ENCODE peak calls at places on chromosome 13, in nine cellular contexts. One of them, this sample, is unnamed.
A peak's percentile ranks its signal among the peaks of the same experiment; 100 is the strongest.

GRCh38 chr13:99741979-99742378 is 229.6 kb downstream of the ZIC5 start:
- DNase-seq in IMR-90: no peak
- DNase-seq in breast epithelium: no peak
- DNase-seq in gastrocnemius medialis: no peak
- DNase-seq in Peyer's patch: no peak
- DNase-seq in ovary: no peak
- DNase-seq in lower leg skin: no peak
- DNase-seq in sigmoid colon: no peak
- DNase-seq in body of pancreas: no peak
- DNase-seq in this sample: no peak

GRCh38 chr13:77180011-77180410 is 146.9 kb downstream of the MYCBP2 start:
- DNase-seq in breast epithelium: no peak
- DNase-seq in ovary: no peak
- DNase-seq in lower leg skin: no peak
- DNase-seq in Peyer's patch: no peak
- DNase-seq in sigmoid colon: no peak
- DNase-seq in IMR-90: no peak
- DNase-seq in body of pancreas: no peak
- DNase-seq in gastrocnemius medialis: no peak
- DNase-seq in this sample: no peak

GRCh38 chr13:97758317-97758716 is 195.2 kb upstream of the IPO5 start:
- DNase-seq in body of pancreas: no peak
- DNase-seq in gastrocnemius medialis: no peak
- DNase-seq in breast epithelium: no peak
- DNase-seq in ovary: no peak
- DNase-seq in Peyer's patch: no peak
- DNase-seq in lower leg skin: no peak
- DNase-seq in IMR-90: no peak
- DNase-seq in sigmoid colon: no peak
- DNase-seq in this sample: no peak

GRCh38 chr13:97559981-97560380 is 126.0 kb downstream of the RAP2A start:
- DNase-seq in lower leg skin: no peak
- DNase-seq in IMR-90: no peak
- DNase-seq in sigmoid colon: no peak
- DNase-seq in Peyer's patch: no peak
- DNase-seq in body of pancreas: no peak
- DNase-seq in ovary: no peak
- DNase-seq in gastrocnemius medialis: no peak
- DNase-seq in breast epithelium: no peak
- DNase-seq in this sample: no peak

GRCh38 chr13:67230243-67230773 is at the start of gene PCDH9:
- DNase-seq in lower leg skin: peak; percentile 98
- DNase-seq in gastrocnemius medialis: peak; percentile 90
- DNase-seq in Peyer's patch: peak; percentile 80
- DNase-seq in breast epithelium: peak; percentile 85
- DNase-seq in sigmoid colon: peak; percentile 97
- DNase-seq in body of pancreas: peak; percentile 95
- DNase-seq in ovary: peak; percentile 92
- DNase-seq in IMR-90: peak; percentile 97
- DNase-seq in this sample: peak; percentile 94

GRCh38 chr13:24692541-24692940 is 12.3 kb downstream of the ATP12A start:
- DNase-seq in gastrocnemius medialis: no peak
- DNase-seq in lower leg skin: no peak
- DNase-seq in ovary: no peak
- DNase-seq in breast epithelium: no peak
- DNase-seq in body of pancreas: peak; percentile 33
- DNase-seq in sigmoid colon: no peak
- DNase-seq in Peyer's patch: no peak
- DNase-seq in IMR-90: peak; percentile 8
- DNase-seq in this sample: no peak

GRCh38 chr13:93848247-93848646 is 621.6 kb downstream of the GPC6 start:
- DNase-seq in gastrocnemius medialis: no peak
- DNase-seq in IMR-90: no peak
- DNase-seq in ovary: no peak
- DNase-seq in body of pancreas: no peak
- DNase-seq in lower leg skin: no peak
- DNase-seq in breast epithelium: no peak
- DNase-seq in sigmoid colon: no peak
- DNase-seq in Peyer's patch: no peak
- DNase-seq in this sample: no peak

GRCh38 chr13:38382946-38383345 is 33.3 kb downstream of the UFM1 start:
- DNase-seq in Peyer's patch: no peak
- DNase-seq in sigmoid colon: no peak
- DNase-seq in lower leg skin: no peak
- DNase-seq in ovary: no peak
- DNase-seq in IMR-90: no peak
- DNase-seq in breast epithelium: no peak
- DNase-seq in body of pancreas: no peak
- DNase-seq in gastrocnemius medialis: no peak
- DNase-seq in this sample: no peak

GRCh38 chr13:44174769-44175425 is 198.7 kb upstream of the SERP2 start:
- DNase-seq in Peyer's patch: no peak
- DNase-seq in breast epithelium: no peak
- DNase-seq in sigmoid colon: no peak
- DNase-seq in body of pancreas: no peak
- DNase-seq in lower leg skin: no peak
- DNase-seq in ovary: no peak
- DNase-seq in gastrocnemius medialis: no peak
- DNase-seq in IMR-90: peak; percentile 76
- DNase-seq in this sample: no peak

GRCh38 chr13:106656214-106656613 is 88.3 kb upstream of the ARGLU1 start:
- DNase-seq in ovary: no peak
- DNase-seq in IMR-90: no peak
- DNase-seq in body of pancreas: no peak
- DNase-seq in Peyer's patch: no peak
- DNase-seq in sigmoid colon: no peak
- DNase-seq in breast epithelium: no peak
- DNase-seq in lower leg skin: no peak
- DNase-seq in gastrocnemius medialis: no peak
- DNase-seq in this sample: no peak

GRCh38 chr13:109816979-109817275 is 30.5 kb upstream of the IRS2 start:
- DNase-seq in body of pancreas: no peak
- DNase-seq in ovary: no peak
- DNase-seq in IMR-90: peak; percentile 21
- DNase-seq in sigmoid colon: no peak
- DNase-seq in lower leg skin: no peak
- DNase-seq in gastrocnemius medialis: no peak
- DNase-seq in breast epithelium: no peak
- DNase-seq in Peyer's patch: no peak
- DNase-seq in this sample: no peak

GRCh38 chr13:27728271-27728670 is 64.0 kb upstream of the GSX1 start:
- DNase-seq in ovary: no peak
- DNase-seq in breast epithelium: no peak
- DNase-seq in Peyer's patch: no peak
- DNase-seq in sigmoid colon: no peak
- DNase-seq in lower leg skin: no peak
- DNase-seq in gastrocnemius medialis: no peak
- DNase-seq in IMR-90: no peak
- DNase-seq in body of pancreas: no peak
- DNase-seq in this sample: no peak

GRCh38 chr13:99367663-99368448 is 60.7 kb upstream of the GPR183 start:
- DNase-seq in sigmoid colon: no peak
- DNase-seq in Peyer's patch: peak; percentile 14
- DNase-seq in breast epithelium: no peak
- DNase-seq in gastrocnemius medialis: no peak
- DNase-seq in ovary: no peak
- DNase-seq in body of pancreas: no peak
- DNase-seq in IMR-90: no peak
- DNase-seq in lower leg skin: peak; percentile 53
- DNase-seq in this sample: no peak

GRCh38 chr13:105466376-105466775 is 1069.1 kb downstream of the EFNB2 start:
- DNase-seq in gastrocnemius medialis: no peak
- DNase-seq in lower leg skin: no peak
- DNase-seq in breast epithelium: no peak
- DNase-seq in Peyer's patch: no peak
- DNase-seq in ovary: no peak
- DNase-seq in sigmoid colon: no peak
- DNase-seq in body of pancreas: no peak
- DNase-seq in IMR-90: no peak
- DNase-seq in this sample: no peak

GRCh38 chr13:98189841-98190505 is 12.9 kb upstream of the RNF113B start:
- DNase-seq in gastrocnemius medialis: no peak
- DNase-seq in ovary: no peak
- DNase-seq in IMR-90: no peak
- DNase-seq in sigmoid colon: no peak
- DNase-seq in lower leg skin: no peak
- DNase-seq in Peyer's patch: no peak
- DNase-seq in breast epithelium: no peak
- DNase-seq in body of pancreas: no peak
- DNase-seq in this sample: peak; percentile 72

DNA sequence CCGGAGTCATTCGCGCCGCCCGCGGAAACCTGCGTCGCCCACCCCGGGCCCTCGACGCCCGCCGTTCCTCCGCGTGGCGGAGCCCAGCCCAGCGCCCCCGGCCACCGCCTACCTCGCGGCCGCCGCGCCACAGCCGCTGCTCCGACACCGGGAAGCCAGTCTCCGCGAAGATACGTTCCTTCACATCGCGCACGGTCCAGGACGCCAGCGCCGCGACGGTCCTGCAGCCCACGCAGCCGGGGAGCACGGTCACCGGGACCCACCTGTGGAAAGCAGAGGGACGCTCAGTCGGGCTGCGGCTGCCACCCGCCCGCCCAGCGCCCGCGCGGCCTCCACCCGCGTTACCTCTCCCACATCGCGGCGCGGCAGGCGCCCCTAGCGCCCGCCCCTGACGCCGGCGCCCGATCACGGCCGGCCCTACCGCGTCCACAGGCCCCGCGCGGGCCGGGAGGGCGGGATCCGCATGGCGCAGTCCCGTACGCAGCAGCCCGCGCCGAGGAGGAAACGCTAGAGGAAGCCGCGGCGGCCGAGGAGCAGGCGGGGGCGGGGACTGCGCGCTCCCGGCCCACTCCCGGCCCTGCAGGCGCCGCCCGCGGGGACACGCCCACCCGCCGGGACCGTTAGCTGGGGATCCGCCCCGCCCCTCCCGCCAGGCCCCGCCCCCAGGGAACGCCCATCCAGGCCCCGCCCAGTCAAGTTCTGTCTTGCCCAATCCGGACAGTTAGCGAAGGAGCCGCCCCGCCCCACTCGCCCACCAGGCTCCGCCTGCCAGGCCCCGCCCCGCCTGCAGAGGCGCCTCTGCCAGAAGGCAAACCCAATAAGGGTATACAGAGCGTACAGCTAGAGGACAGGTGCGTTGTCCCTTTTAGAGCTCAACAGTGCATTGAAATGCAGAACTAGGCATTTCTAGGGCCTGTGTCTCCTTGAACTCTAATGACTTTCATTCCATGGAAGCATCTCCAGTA is 58.2 kb downstream of the SACS start:
- DNase-seq in gastrocnemius medialis: peak; percentile 98
- DNase-seq in IMR-90: peak; percentile 92
- DNase-seq in Peyer's patch: peak; percentile 98
- DNase-seq in ovary: peak; percentile 98
- DNase-seq in breast epithelium: peak; percentile 94
- DNase-seq in lower leg skin: peak; percentile 99
- DNase-seq in body of pancreas: peak; percentile 96
- DNase-seq in sigmoid colon: peak; percentile 98
- DNase-seq in this sample: peak; percentile 97
- TF ChIP-seq POLR2A in gastrocnemius medialis: peak; percentile 79
- TF ChIP-seq POLR2A in IMR-90: peak; percentile 82
- TF ChIP-seq POLR2A in Peyer's patch: no peak
- TF ChIP-seq POLR2A in ovary: peak; percentile 37
- TF ChIP-seq POLR2A in breast epithelium: no peak
- TF ChIP-seq POLR2A in lower leg skin: peak; percentile 23
- TF ChIP-seq POLR2A in body of pancreas: no peak
- TF ChIP-seq POLR2A in sigmoid colon: peak; percentile 23
- TF ChIP-seq POLR2A in this sample: peak; percentile 74

GRCh38 chr13:32535748-32536147 is 2.8 kb downstream of the N4BP2L2 start:
- DNase-seq in sigmoid colon: no peak
- DNase-seq in ovary: no peak
- DNase-seq in body of pancreas: no peak
- DNase-seq in breast epithelium: no peak
- DNase-seq in IMR-90: no peak
- DNase-seq in lower leg skin: no peak
- DNase-seq in gastrocnemius medialis: no peak
- DNase-seq in Peyer's patch: no peak
- DNase-seq in this sample: no peak

GRCh38 chr13:32535140-32535539 is 3.5 kb downstream of the N4BP2L2 start:
- DNase-seq in lower leg skin: no peak
- DNase-seq in breast epithelium: no peak
- DNase-seq in body of pancreas: no peak
- DNase-seq in IMR-90: peak; percentile 7
- DNase-seq in gastrocnemius medialis: no peak
- DNase-seq in sigmoid colon: no peak
- DNase-seq in Peyer's patch: no peak
- DNase-seq in ovary: no peak
- DNase-seq in this sample: no peak

GRCh38 chr13:32537580-32538233 is 888 bp downstream of the N4BP2L2 start:
- DNase-seq in sigmoid colon: no peak
- DNase-seq in ovary: peak; percentile 57
- DNase-seq in IMR-90: no peak
- DNase-seq in gastrocnemius medialis: peak; percentile 36
- DNase-seq in lower leg skin: peak; percentile 86
- DNase-seq in body of pancreas: peak; percentile 7
- DNase-seq in Peyer's patch: peak; percentile 27
- DNase-seq in breast epithelium: no peak
- DNase-seq in this sample: peak; percentile 27

GRCh38 chr13:32538621-32539246 is at the start of gene N4BP2L2:
- DNase-seq in body of pancreas: peak; percentile 97
- DNase-seq in ovary: peak; percentile 93
- DNase-seq in Peyer's patch: peak; percentile 92
- DNase-seq in sigmoid colon: peak; percentile 98
- DNase-seq in lower leg skin: peak; percentile 98
- DNase-seq in IMR-90: peak; percentile 99
- DNase-seq in gastrocnemius medialis: peak; percentile 95
- DNase-seq in breast epithelium: peak; percentile 90
- DNase-seq in this sample: peak; percentile 96

GRCh38 chr13:32538234-32538620 is 368 bp downstream of the N4BP2L2 start:
- DNase-seq in sigmoid colon: peak; percentile 70
- DNase-seq in gastrocnemius medialis: peak; percentile 54
- DNase-seq in body of pancreas: peak; percentile 68
- DNase-seq in Peyer's patch: peak; percentile 63
- DNase-seq in ovary: no peak
- DNase-seq in lower leg skin: no peak
- DNase-seq in IMR-90: peak; percentile 62
- DNase-seq in breast epithelium: peak; percentile 53
- DNase-seq in this sample: peak; percentile 60
- TF ChIP-seq POLR2A in sigmoid colon: peak; percentile 23
- TF ChIP-seq POLR2A in gastrocnemius medialis: no peak
- TF ChIP-seq POLR2A in body of pancreas: no peak
- TF ChIP-seq POLR2A in Peyer's patch: no peak
- TF ChIP-seq POLR2A in ovary: no peak
- TF ChIP-seq POLR2A in lower leg skin: no peak
- TF ChIP-seq POLR2A in IMR-90: peak; percentile 63
- TF ChIP-seq POLR2A in breast epithelium: no peak
- TF ChIP-seq POLR2A in this sample: no peak

GRCh38 chr13:111183959-111184684 is 69.0 kb downstream of the ARHGEF7 start:
- DNase-seq in IMR-90: no peak
- DNase-seq in Peyer's patch: no peak
- DNase-seq in breast epithelium: no peak
- DNase-seq in ovary: peak; percentile 53
- DNase-seq in gastrocnemius medialis: no peak
- DNase-seq in body of pancreas: no peak
- DNase-seq in lower leg skin: no peak
- DNase-seq in sigmoid colon: no peak
- DNase-seq in this sample: peak; percentile 58
- TF ChIP-seq POLR2A in IMR-90: no peak
- TF ChIP-seq POLR2A in Peyer's patch: no peak
- TF ChIP-seq POLR2A in breast epithelium: no peak
- TF ChIP-seq POLR2A in ovary: no peak
- TF ChIP-seq POLR2A in gastrocnemius medialis: no peak
- TF ChIP-seq POLR2A in body of pancreas: no peak
- TF ChIP-seq POLR2A in lower leg skin: no peak
- TF ChIP-seq POLR2A in sigmoid colon: no peak
- TF ChIP-seq POLR2A in this sample: no peak

GRCh38 chr13:114288157-114288591 is 6.8 kb downstream of the UPF3A start:
- DNase-seq in gastrocnemius medialis: no peak
- DNase-seq in ovary: no peak
- DNase-seq in breast epithelium: no peak
- DNase-seq in body of pancreas: no peak
- DNase-seq in IMR-90: no peak
- DNase-seq in sigmoid colon: no peak
- DNase-seq in lower leg skin: no peak
- DNase-seq in Peyer's patch: no peak
- DNase-seq in this sample: no peak
- TF ChIP-seq POLR2A in gastrocnemius medialis: no peak
- TF ChIP-seq POLR2A in ovary: no peak
- TF ChIP-seq POLR2A in breast epithelium: no peak
- TF ChIP-seq POLR2A in body of pancreas: no peak
- TF ChIP-seq POLR2A in IMR-90: no peak
- TF ChIP-seq POLR2A in sigmoid colon: no peak
- TF ChIP-seq POLR2A in lower leg skin: no peak
- TF ChIP-seq POLR2A in Peyer's patch: no peak
- TF ChIP-seq POLR2A in this sample: no peak

This sample was measured in adrenal gland.